ENCODE peak calls at places on chromosomes 5 and 9, in five cellular contexts. K, G, Q, M and E are unnamed samples.

GRCh38 chr5:62167651-62168050 is 138.4 kb upstream of the KIF2A start:
- DNase-seq in K (no peak), G (no peak), Q (no peak), M (no peak), E (no peak)

GRCh38 chr9:10059044-10059443 is 553.8 kb downstream of the PTPRD start:
- DNase-seq in G (peak; percentile 10), M (no peak), K (no peak), Q (no peak), E (no peak)

GRCh38 chr9:38432922-38433510 is 8.8 kb upstream of the IGFBPL1 start:
- DNase-seq in Q (peak; percentile 23), K (no peak), G (peak; percentile 22), M (no peak), E (no peak)

GRCh38 chr9:29068461-29068860 is 1495.2 kb upstream of the C9orf72 start:
- DNase-seq in M (no peak), K (no peak), G (no peak), Q (no peak), E (no peak)

GRCh38 chr9:32551491-32552049 is 557 bp upstream of the SMIM27 start:
- DNase-seq in Q (peak; percentile 53), M (no peak), K (peak; percentile 72), G (peak; percentile 6), E (no peak)

GRCh38 chr9:129141066-129142041 is 30.1 kb downstream of the PTPA start:
- DNase-seq in Q (no peak), K (peak; percentile 90), G (peak; percentile 96), M (no peak), E (peak; percentile 66)

GRCh38 chr5:179765400-179765799 is 28.4 kb upstream of the LTC4S start:
- DNase-seq in M (no peak), K (no peak), Q (no peak), G (peak; percentile 92), E (peak; percentile 89)

GRCh38 chr9:77817590-77818311 is 169.6 kb upstream of the GNA14 start:
- DNase-seq in K (no peak), M (no peak), G (no peak), Q (no peak), E (no peak)

GRCh38 chr9:109817846-109818472 is 38.0 kb downstream of the PALM2AKAP2 start:
- DNase-seq in K (peak; percentile 92), Q (peak; percentile 45), M (no peak), G (peak; percentile 97), E (peak; percentile 60)

GRCh38 chr9:69376651-69377050 is 51.6 kb downstream of the ENTREP1 start:
- DNase-seq in G (peak; percentile 94), Q (no peak), K (peak; percentile 79), M (no peak), E (peak; percentile 78)

GRCh38 chr5:95631265-95631957 is 11.5 kb downstream of the GPR150 start:
- DNase-seq in G (peak; percentile 76), Q (no peak), M (no peak), K (no peak), E (peak; percentile 56)

GRCh38 chr5:100706796-100707195 is 171.6 kb downstream of the FAM174A start:
- DNase-seq in K (no peak), Q (no peak), G (no peak), M (no peak), E (no peak)

GRCh38 chr5:2291146-2291840 is 408.6 kb upstream of the IRX4 start:
- DNase-seq in Q (no peak), G (no peak), K (no peak), M (no peak), E (no peak)

GRCh38 chr9:3434594-3434993 is 91.2 kb downstream of the RFX3 start:
- DNase-seq in G (no peak), Q (no peak), K (no peak), M (no peak), E (no peak)

GRCh38 chr5:1555011-1555807 is 31.4 kb upstream of the LPCAT1 start:
- DNase-seq in K (peak; percentile 60), Q (no peak), G (peak; percentile 62), M (peak; percentile 92), E (peak; percentile 100)

GRCh38 chr5:403995-404394 is 39.0 kb upstream of the EXOC3 start:
- DNase-seq in G (no peak), M (peak; percentile 32), Q (no peak), K (peak; percentile 28), E (no peak)

GRCh38 chr5:157279605-157280239 is 13.8 kb downstream of the CYFIP2 start:
- DNase-seq in K (no peak), G (no peak), Q (no peak), M (no peak), E (no peak)

GRCh38 chr5:124996764-124997077 is 250.3 kb upstream of the ZNF608 start:
- DNase-seq in K (no peak), G (peak; percentile 71), Q (no peak), M (no peak), E (no peak)

GRCh38 chr5:7225826-7226225 is 170.1 kb upstream of the ADCY2 start:
- DNase-seq in Q (no peak), K (no peak), G (no peak), M (no peak), E (no peak)

GRCh38 chr5:103889500-103890209 is 327.1 kb upstream of the NUDT12 start:
- DNase-seq in K (no peak), M (no peak), Q (no peak), G (no peak), E (no peak)

GRCh38 chr9:92097997-92098482 is 17.2 kb downstream of the SPTLC1 start:
- DNase-seq in M (peak; percentile 88), G (peak; percentile 73), K (peak; percentile 97), Q (no peak), E (no peak)

GRCh38 chr5:124130807-124131206 is 615.6 kb downstream of the ZNF608 start:
- DNase-seq in Q (no peak), G (no peak), M (no peak), K (no peak), E (no peak)

GRCh38 chr9:94639045-94639995 is at the start of gene FBP1:
- DNase-seq in Q (no peak), K (peak; percentile 66), G (no peak), M (peak; percentile 94), E (no peak)

GRCh38 chr5:16593013-16593412 is 23.8 kb downstream of the RETREG1 start:
- DNase-seq in M (no peak), K (no peak), G (peak; percentile 73), Q (no peak), E (peak; percentile 47)

GRCh38 chr5:147887026-147887627 is 8.6 kb downstream of the SCGB3A2 start:
- DNase-seq in M (no peak), K (no peak), G (no peak), Q (no peak), E (no peak)

GRCh38 chr9:72539824-72540347 is 18.5 kb downstream of the TMC1 start:
- DNase-seq in Q (no peak), G (peak; percentile 34), K (no peak), M (no peak), E (no peak)

DNA sequence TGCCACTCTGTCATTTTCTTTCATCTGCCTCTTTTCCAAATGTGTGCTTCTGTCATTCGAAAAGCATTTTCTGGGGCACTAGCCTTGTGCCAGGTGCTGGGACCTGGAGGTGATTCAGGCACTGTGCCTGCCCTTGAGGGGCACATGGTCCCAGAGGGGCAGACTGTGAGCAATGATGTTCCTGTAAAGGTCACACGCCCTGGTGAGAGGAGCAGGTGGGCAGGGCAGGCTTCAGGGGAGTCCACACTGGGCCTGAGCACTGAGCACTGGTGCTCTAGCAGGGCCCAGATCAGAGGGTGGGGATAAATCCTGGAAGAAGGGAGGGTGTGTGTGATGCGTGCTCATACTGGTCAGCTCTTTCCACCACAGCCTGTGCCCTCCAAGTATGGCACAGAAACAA is 77.8 kb downstream of the COL15A1 start:
- DNase-seq in Q (no peak), M (no peak), K (peak; percentile 29), G (no peak), E (no peak)
- H3K36me3 ChIP-seq in Q (no peaks in the 10 kb centered on the region), M (no peaks in the 10 kb centered on the region), K (peaks cover 48% of the 10 kb centered on the region), G (no peaks in the 10 kb centered on the region), E (no peaks in the 10 kb centered on the region)

GRCh38 chr9:19914044-19914443 is 125.2 kb upstream of the SLC24A2 start:
- DNase-seq in K (no peak), Q (no peak), G (no peak), M (no peak), E (no peak)

GRCh38 chr9:19922476-19923118 is 133.8 kb upstream of the SLC24A2 start:
- DNase-seq in M (no peak), Q (peak; percentile 13), K (peak; percentile 85), G (peak; percentile 19), E (peak; percentile 53)

GRCh38 chr9:19920401-19920800 is 131.6 kb upstream of the SLC24A2 start:
- DNase-seq in Q (no peak), K (no peak), M (no peak), G (no peak), E (no peak)

GRCh38 chr9:19924090-19924489 is 135.3 kb upstream of the SLC24A2 start:
- DNase-seq in G (no peak), M (no peak), K (no peak), Q (no peak), E (no peak)

GRCh38 chr9:19918630-19919029 is 129.8 kb upstream of the SLC24A2 start:
- DNase-seq in Q (peak; percentile 40), G (no peak), M (no peak), K (no peak), E (no peak)
- H3K36me3 ChIP-seq in Q (no peaks in the 10 kb centered on the region), G (no peaks in the 10 kb centered on the region), M (no peaks in the 10 kb centered on the region), K (no peaks in the 10 kb centered on the region), E (no peaks in the 10 kb centered on the region)

DNA sequence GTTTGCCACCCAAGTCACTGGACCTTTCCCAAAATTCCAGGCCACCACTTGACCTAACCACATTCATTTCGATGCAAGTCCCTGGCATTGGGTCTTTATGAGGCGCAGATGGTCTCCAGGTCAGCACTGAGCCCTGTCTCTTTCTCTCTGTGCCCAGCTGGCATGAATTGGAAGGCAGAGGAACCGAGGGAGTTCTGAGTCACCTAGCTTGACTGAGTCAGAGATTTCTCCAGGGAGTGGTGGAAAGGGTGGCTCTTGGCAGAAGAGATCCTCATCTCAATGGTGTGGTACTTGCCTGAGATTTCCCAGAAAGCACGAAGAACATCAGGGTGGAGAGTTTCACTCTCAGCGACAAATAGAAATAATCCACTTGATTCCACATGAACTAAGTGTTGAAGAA is 43.8 kb downstream of the WDR36 start:
- DNase-seq in M (no peak), K (no peak), G (peak; percentile 44), Q (no peak), E (peak; percentile 88)
- H3K36me3 ChIP-seq in M (no peaks in the 10 kb centered on the region), K (no peaks in the 10 kb centered on the region), G (no peaks in the 10 kb centered on the region), Q (no peaks in the 10 kb centered on the region), E (no peaks in the 10 kb centered on the region)

GRCh38 chr5:5486122-5486521 is 63.6 kb downstream of the ICE1 start:
- DNase-seq in K (no peak), Q (no peak), M (no peak), G (no peak), E (no peak)

GRCh38 chr5:5483880-5484595 is 61.6 kb downstream of the ICE1 start:
- DNase-seq in G (peak; percentile 7), M (no peak), Q (no peak), K (no peak), E (no peak)

GRCh38 chr5:5490774-5491347 is 68.4 kb downstream of the ICE1 start:
- DNase-seq in K (no peak), Q (no peak), G (no peak), M (no peak), E (no peak)

GRCh38 chr5:5492087-5492933 is 69.8 kb downstream of the ICE1 start:
- DNase-seq in Q (peak; percentile 45), K (no peak), G (peak; percentile 35), M (no peak), E (peak; percentile 32)

DNA sequence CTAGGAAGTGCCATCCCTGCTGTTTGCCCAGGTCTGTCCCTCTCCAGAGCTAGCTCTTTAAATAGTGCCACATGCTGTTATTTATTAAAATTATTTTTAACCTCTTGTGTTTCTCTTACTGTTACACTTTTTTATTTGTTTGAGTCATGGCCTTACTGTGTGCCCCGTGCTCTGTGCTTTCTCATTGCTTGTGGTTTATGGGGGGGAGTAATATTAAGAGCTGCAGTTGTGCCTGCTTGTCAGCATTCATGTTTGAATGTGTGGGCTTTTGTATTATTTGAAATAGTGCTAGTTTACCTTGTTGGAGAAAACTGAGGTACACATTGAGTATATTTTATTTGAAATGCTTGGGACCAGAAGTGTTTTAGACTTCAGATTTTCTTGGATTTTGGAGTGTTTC is 65.5 kb downstream of the ICE1 start:
- DNase-seq in M (no peak), G (no peak), K (no peak), Q (no peak), E (no peak)
- H3K36me3 ChIP-seq in M (peaks cover 47% of the 10 kb centered on the region), G (peaks cover 19% of the 10 kb centered on the region), K (peaks cover 12% of the 10 kb centered on the region), Q (peaks cover 54% of the 10 kb centered on the region), E (peaks cover 48% of the 10 kb centered on the region)